ENCODE peak calls at places on chromosomes 6 and 20, in six cellular contexts. One of them, this sample, is unnamed.

GRCh38 chr6:54700158-54700557 is 146.4 kb upstream of the FAM83B start:
- DNase-seq in LNCaP clone FGC: no peak
- DNase-seq in SK-N-DZ: no peak
- DNase-seq in H1: no peak
- DNase-seq in NCI-H524: no peak
- DNase-seq in AG09309: no peak
- DNase-seq in this sample: no peak

GRCh38 chr6:14664616-14665315 is 547.2 kb downstream of the CD83 start:
- DNase-seq in LNCaP clone FGC: no peak
- DNase-seq in SK-N-DZ: no peak
- DNase-seq in H1: no peak
- DNase-seq in NCI-H524: no peak
- DNase-seq in AG09309: no peak
- DNase-seq in this sample: no peak

GRCh38 chr6:32371803-32372202 is at the start of gene TSBP1:
- DNase-seq in LNCaP clone FGC: no peak
- DNase-seq in SK-N-DZ: no peak
- DNase-seq in H1: no peak
- DNase-seq in NCI-H524: no peak
- DNase-seq in AG09309: no peak
- DNase-seq in this sample: no peak

GRCh38 chr6:137927777-137928218 is 60.7 kb downstream of the TNFAIP3 start:
- DNase-seq in LNCaP clone FGC: no peak
- DNase-seq in SK-N-DZ: no peak
- DNase-seq in H1: no peak
- DNase-seq in NCI-H524: no peak
- DNase-seq in AG09309: no peak
- DNase-seq in this sample: no peak

GRCh38 chr20:62891111-62891510 is 29.5 kb upstream of the TCFL5 start:
- DNase-seq in LNCaP clone FGC: no peak
- DNase-seq in SK-N-DZ: no peak
- DNase-seq in H1: no peak
- DNase-seq in NCI-H524: no peak
- DNase-seq in AG09309: no peak
- DNase-seq in this sample: no peak

GRCh38 chr6:95266537-95267258 is 310.6 kb upstream of the MANEA start:
- DNase-seq in LNCaP clone FGC: no peak
- DNase-seq in SK-N-DZ: no peak
- DNase-seq in H1: no peak
- DNase-seq in NCI-H524: no peak
- DNase-seq in AG09309: no peak
- DNase-seq in this sample: no peak

GRCh38 chr20:35226775-35227681 is 538 bp downstream of the MMP24 start:
- DNase-seq in LNCaP clone FGC: no peak
- DNase-seq in SK-N-DZ: peak; percentile 63
- DNase-seq in H1: peak; percentile 89
- DNase-seq in NCI-H524: no peak
- DNase-seq in AG09309: no peak
- DNase-seq in this sample: no peak

GRCh38 chr6:68635706-68636513 is 828 bp downstream of the ADGRB3 start:
- DNase-seq in LNCaP clone FGC: no peak
- DNase-seq in SK-N-DZ: peak; percentile 43
- DNase-seq in H1: peak; percentile 53
- DNase-seq in NCI-H524: peak; percentile 37
- DNase-seq in AG09309: no peak
- DNase-seq in this sample: no peak

GRCh38 chr6:129686941-129687627 is 22.9 kb downstream of the ARHGAP18 start:
- DNase-seq in LNCaP clone FGC: no peak
- DNase-seq in SK-N-DZ: no peak
- DNase-seq in H1: no peak
- DNase-seq in NCI-H524: no peak
- DNase-seq in AG09309: no peak
- DNase-seq in this sample: no peak

GRCh38 chr6:13177617-13178506 is 150.5 kb downstream of the TBC1D7 start:
- DNase-seq in LNCaP clone FGC: no peak
- DNase-seq in SK-N-DZ: no peak
- DNase-seq in H1: no peak
- DNase-seq in NCI-H524: no peak
- DNase-seq in AG09309: no peak
- DNase-seq in this sample: no peak

GRCh38 chr6:14925627-14926026 is 320.2 kb upstream of the JARID2 start:
- DNase-seq in LNCaP clone FGC: peak; percentile 23
- DNase-seq in SK-N-DZ: no peak
- DNase-seq in H1: no peak
- DNase-seq in NCI-H524: no peak
- DNase-seq in AG09309: no peak
- DNase-seq in this sample: no peak

GRCh38 chr6:132813173-132813856 is 1.1 kb upstream of the RPS12 start:
- DNase-seq in LNCaP clone FGC: peak; percentile 50
- DNase-seq in SK-N-DZ: no peak
- DNase-seq in H1: peak; percentile 48
- DNase-seq in NCI-H524: peak; percentile 28
- DNase-seq in AG09309: no peak
- DNase-seq in this sample: no peak

GRCh38 chr20:4821590-4821989 is 99.9 kb downstream of the PRND start:
- DNase-seq in LNCaP clone FGC: no peak
- DNase-seq in SK-N-DZ: no peak
- DNase-seq in H1: no peak
- DNase-seq in NCI-H524: no peak
- DNase-seq in AG09309: no peak
- DNase-seq in this sample: no peak

GRCh38 chr20:32772046-32772445 is 9.9 kb downstream of the DNMT3B start:
- DNase-seq in LNCaP clone FGC: no peak
- DNase-seq in SK-N-DZ: no peak
- DNase-seq in H1: no peak
- DNase-seq in NCI-H524: no peak
- DNase-seq in AG09309: no peak
- DNase-seq in this sample: no peak

GRCh38 chr20:37406010-37406998 is 60.4 kb downstream of the SRC start:
- DNase-seq in LNCaP clone FGC: no peak
- DNase-seq in SK-N-DZ: peak; percentile 79
- DNase-seq in H1: no peak
- DNase-seq in NCI-H524: no peak
- DNase-seq in AG09309: no peak
- DNase-seq in this sample: no peak

GRCh38 chr6:36033935-36034334 is 6.3 kb downstream of the MAPK14 start:
- DNase-seq in LNCaP clone FGC: no peak
- DNase-seq in SK-N-DZ: no peak
- DNase-seq in H1: no peak
- DNase-seq in NCI-H524: no peak
- DNase-seq in AG09309: no peak
- DNase-seq in this sample: no peak

GRCh38 chr20:52318601-52319000 is 127.0 kb upstream of the ZFP64 start:
- DNase-seq in LNCaP clone FGC: no peak
- DNase-seq in SK-N-DZ: no peak
- DNase-seq in H1: no peak
- DNase-seq in NCI-H524: no peak
- DNase-seq in AG09309: no peak
- DNase-seq in this sample: no peak

GRCh38 chr20:61192254-61192950 is 59.7 kb upstream of the CDH4 start:
- DNase-seq in LNCaP clone FGC: no peak
- DNase-seq in SK-N-DZ: no peak
- DNase-seq in H1: no peak
- DNase-seq in NCI-H524: no peak
- DNase-seq in AG09309: no peak
- DNase-seq in this sample: no peak

GRCh38 chr6:107932580-107932979 is 25.4 kb downstream of the SEC63 start:
- DNase-seq in LNCaP clone FGC: no peak
- DNase-seq in SK-N-DZ: no peak
- DNase-seq in H1: no peak
- DNase-seq in NCI-H524: no peak
- DNase-seq in AG09309: no peak
- DNase-seq in this sample: no peak

GRCh38 chr6:124226396-124226795 is 422.7 kb downstream of the NKAIN2 start:
- DNase-seq in LNCaP clone FGC: no peak
- DNase-seq in SK-N-DZ: no peak
- DNase-seq in H1: no peak
- DNase-seq in NCI-H524: no peak
- DNase-seq in AG09309: no peak
- DNase-seq in this sample: no peak

GRCh38 chr6:7048859-7049258 is 58.9 kb upstream of the RREB1 start:
- DNase-seq in LNCaP clone FGC: no peak
- DNase-seq in SK-N-DZ: no peak
- DNase-seq in H1: no peak
- DNase-seq in NCI-H524: no peak
- DNase-seq in AG09309: no peak
- DNase-seq in this sample: no peak

GRCh38 chr20:4740774-4741431 is 19.2 kb downstream of the PRND start:
- DNase-seq in LNCaP clone FGC: no peak
- DNase-seq in SK-N-DZ: peak; percentile 23
- DNase-seq in H1: peak; percentile 90
- DNase-seq in NCI-H524: peak; percentile 43
- DNase-seq in AG09309: no peak
- DNase-seq in this sample: peak; percentile 32

GRCh38 chr6:112415366-112415765 is 68.2 kb downstream of the RFPL4B start:
- DNase-seq in LNCaP clone FGC: no peak
- DNase-seq in SK-N-DZ: no peak
- DNase-seq in H1: no peak
- DNase-seq in NCI-H524: no peak
- DNase-seq in AG09309: no peak
- DNase-seq in this sample: no peak

GRCh38 chr6:63740709-63741108 is 105.1 kb downstream of the PHF3 start:
- DNase-seq in LNCaP clone FGC: no peak
- DNase-seq in SK-N-DZ: no peak
- DNase-seq in H1: no peak
- DNase-seq in NCI-H524: no peak
- DNase-seq in AG09309: peak; percentile 31
- DNase-seq in this sample: peak; percentile 65

GRCh38 chr6:54624779-54625178 is 221.8 kb upstream of the FAM83B start:
- DNase-seq in LNCaP clone FGC: no peak
- DNase-seq in SK-N-DZ: no peak
- DNase-seq in H1: no peak
- DNase-seq in NCI-H524: no peak
- DNase-seq in AG09309: peak; percentile 83
- DNase-seq in this sample: no peak

GRCh38 chr6:167087857-167088256 is 35.0 kb upstream of the CCR6 start:
- DNase-seq in LNCaP clone FGC: no peak
- DNase-seq in SK-N-DZ: no peak
- DNase-seq in H1: no peak
- DNase-seq in NCI-H524: no peak
- DNase-seq in AG09309: no peak
- DNase-seq in this sample: no peak

GRCh38 chr20:63830821-63831593 is at the start of gene ZBTB46:
- DNase-seq in LNCaP clone FGC: no peak
- DNase-seq in SK-N-DZ: no peak
- DNase-seq in H1: no peak
- DNase-seq in NCI-H524: no peak
- DNase-seq in AG09309: no peak
- DNase-seq in this sample: no peak

GRCh38 chr6:10954590-10955010 is 67.7 kb downstream of the SYCP2L start:
- DNase-seq in LNCaP clone FGC: no peak
- DNase-seq in SK-N-DZ: peak; percentile 57
- DNase-seq in H1: peak; percentile 96
- DNase-seq in NCI-H524: peak; percentile 65
- DNase-seq in AG09309: peak; percentile 10
- DNase-seq in this sample: peak; percentile 54

GRCh38 chr6:106360410-106360988 is at the start of gene CRYBG1:
- DNase-seq in LNCaP clone FGC: no peak
- DNase-seq in SK-N-DZ: peak; percentile 41
- DNase-seq in H1: peak; percentile 99
- DNase-seq in NCI-H524: no peak
- DNase-seq in AG09309: no peak
- DNase-seq in this sample: peak; percentile 75

GRCh38 chr6:142088858-142089216 is 43.9 kb upstream of the GJE1 start:
- DNase-seq in LNCaP clone FGC: peak; percentile 32
- DNase-seq in SK-N-DZ: peak; percentile 7
- DNase-seq in H1: peak; percentile 58
- DNase-seq in NCI-H524: no peak
- DNase-seq in AG09309: no peak
- DNase-seq in this sample: no peak

GRCh38 chr6:122829456-122829855 is 40.4 kb downstream of the SMPDL3A start:
- DNase-seq in LNCaP clone FGC: no peak
- DNase-seq in SK-N-DZ: no peak
- DNase-seq in H1: no peak
- DNase-seq in NCI-H524: no peak
- DNase-seq in AG09309: no peak
- DNase-seq in this sample: no peak

GRCh38 chr20:25274891-25275812 is 27.3 kb downstream of the PYGB start:
- DNase-seq in LNCaP clone FGC: no peak
- DNase-seq in SK-N-DZ: no peak
- DNase-seq in H1: peak; percentile 43
- DNase-seq in NCI-H524: no peak
- DNase-seq in AG09309: no peak
- DNase-seq in this sample: no peak

GRCh38 chr20:58130156-58130555 is 98.3 kb downstream of the ANKRD60 start:
- DNase-seq in LNCaP clone FGC: no peak
- DNase-seq in SK-N-DZ: no peak
- DNase-seq in H1: no peak
- DNase-seq in NCI-H524: no peak
- DNase-seq in AG09309: no peak
- DNase-seq in this sample: no peak

GRCh38 chr20:10946124-10946880 is 272.5 kb upstream of the JAG1 start:
- DNase-seq in LNCaP clone FGC: no peak
- DNase-seq in SK-N-DZ: no peak
- DNase-seq in H1: no peak
- DNase-seq in NCI-H524: no peak
- DNase-seq in AG09309: no peak
- DNase-seq in this sample: no peak

GRCh38 chr6:169589293-169589692 is 112.5 kb downstream of the WDR27 start:
- DNase-seq in LNCaP clone FGC: no peak
- DNase-seq in SK-N-DZ: no peak
- DNase-seq in H1: no peak
- DNase-seq in NCI-H524: no peak
- DNase-seq in AG09309: no peak
- DNase-seq in this sample: no peak